ENCODE peak calls at places on chromosomes 4 and X, in four cellular contexts. One of them, this sample, is unnamed.

GRCh38 chr4:68256284-68256683 is 10.8 kb upstream of the TMPRSS11B start:
- DNase-seq in choroid plexus epithelial cell: no peak
- DNase-seq in NT2/D1: no peak
- DNase-seq in NCI-H774: no peak
- DNase-seq in this sample: no peak

GRCh38 chrX:81286075-81286474 is 84.2 kb downstream of the SH3BGRL start:
- DNase-seq in NT2/D1: no peak
- DNase-seq in choroid plexus epithelial cell: no peak
- DNase-seq in NCI-H774: no peak
- DNase-seq in this sample: no peak

GRCh38 chrX:12779534-12779933 is 11.7 kb upstream of the PRPS2 start:
- DNase-seq in NT2/D1: no peak
- DNase-seq in choroid plexus epithelial cell: no peak
- DNase-seq in NCI-H774: no peak
- DNase-seq in this sample: no peak

GRCh38 chr4:139301821-139302611 is at the start of gene NDUFC1:
- DNase-seq in NCI-H774: no peak
- DNase-seq in choroid plexus epithelial cell: peak; percentile 61
- DNase-seq in NT2/D1: no peak
- DNase-seq in this sample: no peak

GRCh38 chr4:184688447-184688846 is 38.9 kb downstream of the PRIMPOL start:
- DNase-seq in NCI-H774: no peak
- DNase-seq in choroid plexus epithelial cell: peak; percentile 91
- DNase-seq in NT2/D1: peak; percentile 5
- DNase-seq in this sample: peak; percentile 42

GRCh38 chrX:102975016-102975415 is 37.9 kb downstream of the RAB40AL start:
- DNase-seq in choroid plexus epithelial cell: no peak
- DNase-seq in NT2/D1: no peak
- DNase-seq in NCI-H774: no peak
- DNase-seq in this sample: no peak

GRCh38 chr4:22744478-22745062 is 51.8 kb downstream of the GBA3 start:
- DNase-seq in NT2/D1: no peak
- DNase-seq in NCI-H774: no peak
- DNase-seq in choroid plexus epithelial cell: no peak
- DNase-seq in this sample: no peak

GRCh38 chr4:48025005-48025404 is 8.4 kb downstream of the NIPAL1 start:
- DNase-seq in NCI-H774: peak; percentile 73
- DNase-seq in NT2/D1: no peak
- DNase-seq in choroid plexus epithelial cell: peak; percentile 59
- DNase-seq in this sample: no peak

GRCh38 chrX:69015564-69016218 is 149.6 kb downstream of the PJA1 start:
- DNase-seq in NT2/D1: no peak
- DNase-seq in NCI-H774: no peak
- DNase-seq in choroid plexus epithelial cell: no peak
- DNase-seq in this sample: no peak

GRCh38 chr4:87382931-87383330 is 8.1 kb downstream of the HSD17B11 start:
- DNase-seq in NT2/D1: no peak
- DNase-seq in choroid plexus epithelial cell: no peak
- DNase-seq in NCI-H774: no peak
- DNase-seq in this sample: no peak

GRCh38 chrX:81121513-81122363 is 80.0 kb downstream of the HMGN5 start:
- DNase-seq in NCI-H774: peak; percentile 85
- DNase-seq in choroid plexus epithelial cell: peak; percentile 95
- DNase-seq in NT2/D1: peak; percentile 81
- DNase-seq in this sample: peak; percentile 85

GRCh38 chr4:43132010-43132582 is 239.6 kb downstream of the GRXCR1 start:
- DNase-seq in NCI-H774: peak; percentile 57
- DNase-seq in NT2/D1: peak; percentile 18
- DNase-seq in choroid plexus epithelial cell: peak; percentile 80
- DNase-seq in this sample: peak; percentile 31

GRCh38 chr4:165325732-165326512 is 1.5 kb upstream of the MSMO1 start:
- DNase-seq in NCI-H774: no peak
- DNase-seq in choroid plexus epithelial cell: peak; percentile 89
- DNase-seq in NT2/D1: no peak
- DNase-seq in this sample: peak; percentile 65

GRCh38 chr4:60683357-60683756 is 516.8 kb upstream of the ADGRL3 start:
- DNase-seq in NT2/D1: no peak
- DNase-seq in NCI-H774: no peak
- DNase-seq in choroid plexus epithelial cell: peak; percentile 80
- DNase-seq in this sample: peak; percentile 53

GRCh38 chr4:146142768-146143167 is 32.8 kb upstream of the LSM6 start:
- DNase-seq in choroid plexus epithelial cell: no peak
- DNase-seq in NT2/D1: no peak
- DNase-seq in NCI-H774: no peak
- DNase-seq in this sample: no peak

GRCh38 chrX:64885850-64886249 is 90.4 kb downstream of the ZC4H2 start:
- DNase-seq in NT2/D1: peak; percentile 8
- DNase-seq in choroid plexus epithelial cell: no peak
- DNase-seq in NCI-H774: no peak
- DNase-seq in this sample: no peak

GRCh38 chr4:71692198-71692597 is 91.7 kb downstream of the GC start:
- DNase-seq in choroid plexus epithelial cell: no peak
- DNase-seq in NT2/D1: no peak
- DNase-seq in NCI-H774: no peak
- DNase-seq in this sample: no peak

GRCh38 chr4:110275871-110276270 is 77.5 kb upstream of the ELOVL6 start:
- DNase-seq in NT2/D1: no peak
- DNase-seq in NCI-H774: no peak
- DNase-seq in choroid plexus epithelial cell: peak; percentile 56
- DNase-seq in this sample: peak; percentile 18

GRCh38 chrX:39613997-39614679 is 483.6 kb downstream of the BCOR start:
- DNase-seq in NT2/D1: peak; percentile 71
- DNase-seq in choroid plexus epithelial cell: no peak
- DNase-seq in NCI-H774: no peak
- DNase-seq in this sample: no peak

GRCh38 chr4:40665844-40666243 is 36.2 kb upstream of the RBM47 start:
- DNase-seq in NCI-H774: no peak
- DNase-seq in NT2/D1: no peak
- DNase-seq in choroid plexus epithelial cell: no peak
- DNase-seq in this sample: no peak

GRCh38 chr4:24557036-24558022 is 27.0 kb downstream of the DHX15 start:
- DNase-seq in NCI-H774: no peak
- DNase-seq in NT2/D1: no peak
- DNase-seq in choroid plexus epithelial cell: peak; percentile 53
- DNase-seq in this sample: peak; percentile 52

GRCh38 chrX:57516491-57516890 is 75.3 kb upstream of the ZXDB start:
- DNase-seq in NT2/D1: no peak
- DNase-seq in NCI-H774: no peak
- DNase-seq in choroid plexus epithelial cell: no peak
- DNase-seq in this sample: no peak

GRCh38 chr4:155578726-155579385 is 87.8 kb upstream of the GUCY1A1 start:
- DNase-seq in NT2/D1: no peak
- DNase-seq in NCI-H774: no peak
- DNase-seq in choroid plexus epithelial cell: no peak
- DNase-seq in this sample: no peak

GRCh38 chr4:140254656-140255299 is 100.8 kb upstream of the MAML3 start:
- DNase-seq in NT2/D1: no peak
- DNase-seq in choroid plexus epithelial cell: no peak
- DNase-seq in NCI-H774: no peak
- DNase-seq in this sample: no peak

GRCh38 chr4:138241281-138242075 is 671 bp downstream of the SLC7A11 start:
- DNase-seq in NCI-H774: no peak
- DNase-seq in NT2/D1: no peak
- DNase-seq in choroid plexus epithelial cell: peak; percentile 46
- DNase-seq in this sample: no peak

GRCh38 chr4:76756416-76756815 is 141.5 kb downstream of the SOWAHB start:
- DNase-seq in NCI-H774: no peak
- DNase-seq in choroid plexus epithelial cell: no peak
- DNase-seq in NT2/D1: no peak
- DNase-seq in this sample: no peak

GRCh38 chrX:11770320-11770719 is 12.3 kb downstream of the MSL3 start:
- DNase-seq in NCI-H774: peak; percentile 5
- DNase-seq in choroid plexus epithelial cell: peak; percentile 71
- DNase-seq in NT2/D1: no peak
- DNase-seq in this sample: peak; percentile 47

GRCh38 chrX:7828594-7828993 is 14.4 kb upstream of the VCX start:
- DNase-seq in NCI-H774: no peak
- DNase-seq in NT2/D1: peak; percentile 6
- DNase-seq in choroid plexus epithelial cell: no peak
- DNase-seq in this sample: no peak

GRCh38 chr4:7487464-7487863 is 52.7 kb upstream of the PSAPL1 start:
- DNase-seq in NCI-H774: peak; percentile 4
- DNase-seq in NT2/D1: no peak
- DNase-seq in choroid plexus epithelial cell: no peak
- DNase-seq in this sample: no peak

GRCh38 chr4:183300070-183300469 is 20.0 kb downstream of the CLDN22 start:
- DNase-seq in NT2/D1: peak; percentile 27
- DNase-seq in choroid plexus epithelial cell: peak; percentile 28
- DNase-seq in NCI-H774: no peak
- DNase-seq in this sample: no peak

GRCh38 chr4:2787230-2788100 is 5.4 kb upstream of the SH3BP2 start:
- DNase-seq in NT2/D1: no peak
- DNase-seq in NCI-H774: no peak
- DNase-seq in choroid plexus epithelial cell: no peak
- DNase-seq in this sample: no peak

GRCh38 chr4:107977482-107977881 is 12.2 kb upstream of the HADH start:
- DNase-seq in choroid plexus epithelial cell: no peak
- DNase-seq in NT2/D1: no peak
- DNase-seq in NCI-H774: no peak
- DNase-seq in this sample: no peak

GRCh38 chr4:142817442-142817841 is 28.7 kb downstream of the INPP4B start:
- DNase-seq in NCI-H774: no peak
- DNase-seq in NT2/D1: no peak
- DNase-seq in choroid plexus epithelial cell: peak; percentile 80
- DNase-seq in this sample: peak; percentile 65

GRCh38 chr4:123352240-123352945 is 44.2 kb upstream of the SPRY1 start:
- DNase-seq in choroid plexus epithelial cell: peak; percentile 59
- DNase-seq in NT2/D1: no peak
- DNase-seq in NCI-H774: no peak
- DNase-seq in this sample: no peak

GRCh38 chr4:109332926-109333464 is 30.5 kb upstream of the COL25A1 start:
- DNase-seq in NT2/D1: peak; percentile 5
- DNase-seq in NCI-H774: no peak
- DNase-seq in choroid plexus epithelial cell: peak; percentile 12
- DNase-seq in this sample: no peak

GRCh38 chr4:102322736-102323135 is 22.5 kb downstream of the SLC39A8 start:
- DNase-seq in NT2/D1: no peak
- DNase-seq in choroid plexus epithelial cell: no peak
- DNase-seq in NCI-H774: no peak
- DNase-seq in this sample: no peak

GRCh38 chr4:184347251-184348239 is 126.8 kb downstream of the IRF2 start:
- DNase-seq in NT2/D1: peak; percentile 63
- DNase-seq in NCI-H774: no peak
- DNase-seq in choroid plexus epithelial cell: peak; percentile 88
- DNase-seq in this sample: peak; percentile 31

GRCh38 chr4:159145318-159146006 is 42.6 kb downstream of the RAPGEF2 start:
- DNase-seq in choroid plexus epithelial cell: no peak
- DNase-seq in NCI-H774: no peak
- DNase-seq in NT2/D1: no peak
- DNase-seq in this sample: no peak

GRCh38 chr4:3364634-3365314 is 72.0 kb downstream of the RGS12 start:
- DNase-seq in choroid plexus epithelial cell: no peak
- DNase-seq in NCI-H774: no peak
- DNase-seq in NT2/D1: no peak
- DNase-seq in this sample: no peak

This sample was measured in fibroblast of the conjunctiva.